ENCODE peak calls at places on chromosomes 6 and 20, in seven cellular contexts. A is body of pancreas; O is stimulated activated CD4-positive, alpha-beta T cell treated with anti-CD3 and anti-CD28 coated beads, Interleukin-4, amount 100 ng/mL, for 24 hours; L is GM10248; J is H9; S is T-helper 1 cell; C is HFF-Myc. U is an unnamed sample.

GRCh38 chr6:107560657-107561056 is 70.7 kb downstream of the SOBP start:
- DNase-seq in L (no peak), O (no peak), S (no peak), J (no peak), C (no peak), A (no peak), U (no peak)

GRCh38 chr20:37335642-37336368 is 10.1 kb upstream of the SRC start:
- DNase-seq in C (no peak), L (peak; percentile 47), A (no peak), S (no peak), O (no peak), J (no peak), U (no peak)

GRCh38 chr20:10619427-10619826 is 54.4 kb downstream of the JAG1 start:
- DNase-seq in O (no peak), S (no peak), L (no peak), C (peak; percentile 85), A (no peak), J (no peak), U (no peak)

GRCh38 chr20:17542481-17542880 is 11.3 kb upstream of the BFSP1 start:
- DNase-seq in L (no peak), J (no peak), A (no peak), C (no peak), S (no peak), O (no peak), U (no peak)

GRCh38 chr6:3739311-3739897 is 12.1 kb downstream of the PXDC1 start:
- DNase-seq in O (no peak), S (no peak), A (no peak), C (no peak), J (no peak), L (no peak), U (no peak)

GRCh38 chr6:131966443-131966842 is 15.3 kb upstream of the CCN2 start:
- DNase-seq in A (no peak), L (no peak), S (no peak), O (no peak), C (no peak), J (no peak), U (no peak)

GRCh38 chr6:89145461-89145961 is 344 bp upstream of the PM20D2 start:
- DNase-seq in L (peak; percentile 75), A (no peak), S (peak; percentile 5), O (peak; percentile 52), C (peak; percentile 19), J (no peak), U (peak; percentile 63)

GRCh38 chr6:127967708-127968107 is 66.8 kb upstream of the THEMIS start:
- DNase-seq in J (no peak), C (no peak), A (no peak), L (no peak), S (no peak), O (no peak), U (no peak)

GRCh38 chr20:4601630-4602296 is 119.9 kb upstream of the PRND start:
- DNase-seq in J (no peak), C (no peak), O (no peak), S (no peak), L (no peak), A (peak; percentile 47), U (no peak)

GRCh38 chr20:41476013-41476441 is 109.4 kb upstream of the EMILIN3 start:
- DNase-seq in O (no peak), L (no peak), C (peak; percentile 38), A (peak; percentile 73), J (no peak), S (no peak), U (no peak)

GRCh38 chr20:42193119-42193518 is 574.9 kb upstream of the CHD6 start:
- DNase-seq in J (no peak), L (no peak), S (no peak), O (no peak), A (peak; percentile 14), C (no peak), U (no peak)

GRCh38 chr6:56072856-56073255 is 174.5 kb downstream of the COL21A1 start:
- DNase-seq in L (no peak), J (no peak), C (no peak), S (no peak), O (no peak), A (no peak), U (no peak)

GRCh38 chr6:148572676-148573335 is 174.0 kb upstream of the UST start:
- DNase-seq in C (no peak), A (no peak), L (no peak), O (no peak), S (no peak), J (no peak), U (no peak)

GRCh38 chr6:75693534-75693933 is 55.5 kb upstream of the MYO6 start:
- DNase-seq in O (no peak), J (no peak), L (no peak), S (no peak), C (no peak), A (no peak), U (no peak)

GRCh38 chr20:53194310-53194709 is 222.2 kb downstream of the TSHZ2 start:
- DNase-seq in A (no peak), O (no peak), J (no peak), L (no peak), C (no peak), S (no peak), U (no peak)

GRCh38 chr6:30130887-30131862 is 4.8 kb upstream of the TRIM40 start:
- DNase-seq in O (peak; percentile 76), L (peak; percentile 85), C (peak; percentile 64), A (peak; percentile 83), S (peak; percentile 55), J (peak; percentile 75), U (peak; percentile 87)

GRCh38 chr6:13513606-13514502 is 26.5 kb upstream of the GFOD1 start:
- DNase-seq in C (no peak), J (no peak), A (no peak), S (no peak), L (no peak), O (no peak), U (no peak)

GRCh38 chr20:63863798-63864544 is 1.1 kb upstream of the TPD52L2 start:
- DNase-seq in J (peak; percentile 58), O (peak; percentile 79), S (peak; percentile 73), L (peak; percentile 92), A (peak; percentile 81), C (no peak), U (peak; percentile 92)

GRCh38 chr6:113644861-113645575 is 212.1 kb upstream of the MARCKS start:
- DNase-seq in S (no peak), L (no peak), C (peak; percentile 93), J (no peak), A (no peak), O (no peak), U (no peak)

GRCh38 chr6:27500177-27500576 is 27.3 kb upstream of the ZNF184 start:
- DNase-seq in O (no peak), A (no peak), S (no peak), L (no peak), J (peak; percentile 52), C (no peak), U (no peak)

GRCh38 chr6:135686784-135687301 is 164.7 kb upstream of the PDE7B start:
- DNase-seq in S (no peak), O (no peak), A (no peak), C (no peak), J (no peak), L (no peak), U (no peak)

GRCh38 chr20:41996951-41997350 is 378.8 kb upstream of the CHD6 start:
- DNase-seq in J (no peak), S (no peak), L (no peak), C (no peak), A (no peak), O (no peak), U (no peak)

GRCh38 chr20:8127553-8128255 is 4.4 kb upstream of the PLCB1 start:
- DNase-seq in J (no peak), C (no peak), O (peak; percentile 22), A (no peak), L (no peak), S (no peak), U (no peak)

GRCh38 chr6:137165375-137166246 is 7.8 kb downstream of the IL22RA2 start:
- DNase-seq in C (no peak), S (peak; percentile 6), J (no peak), O (peak; percentile 24), L (peak; percentile 24), A (peak; percentile 67), U (peak; percentile 51)

GRCh38 chr6:157170535-157170934 is 152.8 kb downstream of the TMEM242 start:
- DNase-seq in S (no peak), L (no peak), O (no peak), A (no peak), J (no peak), C (no peak), U (no peak)

GRCh38 chr20:45445805-45446562 is 23.6 kb upstream of the WFDC2 start:
- DNase-seq in A (no peak), O (peak; percentile 45), J (peak; percentile 65), C (no peak), S (no peak), L (peak; percentile 52), U (peak; percentile 56)

GRCh38 chr6:7910298-7910653 is 312 bp downstream of the TXNDC5 start:
- DNase-seq in A (no peak), S (no peak), J (no peak), O (no peak), L (no peak), C (no peak), U (no peak)

GRCh38 chr6:11194399-11195274 is 37.8 kb downstream of the NEDD9 start:
- DNase-seq in S (no peak), J (no peak), C (no peak), A (peak; percentile 35), O (no peak), L (no peak), U (no peak)

GRCh38 chr6:103210686-103211085 is 1649.0 kb downstream of the HACE1 start:
- DNase-seq in J (no peak), A (no peak), S (no peak), O (no peak), C (no peak), L (no peak), U (no peak)

GRCh38 chr6:82045965-82046756 is 201.4 kb downstream of the IBTK start:
- DNase-seq in A (no peak), S (no peak), L (no peak), C (no peak), O (no peak), J (no peak), U (no peak)

GRCh38 chr6:37552267-37552666 is 52.6 kb upstream of the CCDC167 start:
- DNase-seq in A (no peak), O (no peak), J (no peak), S (no peak), C (no peak), L (no peak), U (no peak)

GRCh38 chr6:97306946-97307345 is 23.9 kb upstream of the MMS22L start:
- DNase-seq in L (no peak), J (no peak), S (no peak), A (no peak), C (no peak), O (no peak), U (no peak)

GRCh38 chr20:34022843-34023234 is 29.1 kb downstream of the RALY start:
- DNase-seq in L (no peak), J (no peak), O (no peak), A (no peak), C (no peak), S (no peak), U (no peak)

GRCh38 chr20:19993937-19994667 is 23.1 kb upstream of the NAA20 start:
- DNase-seq in L (no peak), J (no peak), S (no peak), O (no peak), A (no peak), C (peak; percentile 79), U (no peak)

GRCh38 chr6:149032599-149033405 is 284.7 kb upstream of the TAB2 start:
- DNase-seq in C (peak; percentile 56), O (peak; percentile 83), J (no peak), L (peak; percentile 80), A (peak; percentile 28), S (no peak), U (peak; percentile 47)

U was measured in germinal center.